ENCODE peak calls at places on chromosomes 4 and X, in six cellular contexts. F is upper lobe of right lung, W is OCI-LY7, O is tibial artery, U is left lung, A is lung. E is an unnamed sample. For H3K4me1, the result is how much of the 10 kb centered on the place peaks cover.

GRCh38 chrX:131704136-131704695 is 160.3 kb downstream of the OR13H1 start:
- DNase-seq in O (no peak), A (peak), F (no peak), W (no peak), U (no peak), E (peak)

GRCh38 chrX:69156638-69157037 is 8.6 kb downstream of the PJA1 start:
- DNase-seq in O (no peak), A (no peak), F (no peak), U (no peak), W (no peak), E (no peak)

GRCh38 chrX:19789376-19789775 is 98.0 kb downstream of the SH3KBP1 start:
- DNase-seq in A (no peak), U (no peak), W (no peak), O (no peak), F (no peak), E (no peak)

GRCh38 chrX:108584617-108585211 is 145.1 kb downstream of the COL4A5 start:
- DNase-seq in F (no peak), W (peak), A (no peak), O (no peak), U (no peak), E (no peak)

GRCh38 chr4:190121759-190122158 is 51.8 kb upstream of the DUX4 start:
- DNase-seq in F (peak), A (no peak), O (no peak), W (peak), U (peak), E (no peak)

GRCh38 chr4:98314791-98315565 is 53.8 kb downstream of the RAP1GDS1 start:
- DNase-seq in U (no peak), W (no peak), O (no peak), A (no peak), F (no peak), E (no peak)

GRCh38 chrX:153926594-153926862 is 464 bp upstream of the ARHGAP4 start:
- DNase-seq in A (no peak), F (no peak), O (no peak), W (no peak), U (no peak), E (no peak)

GRCh38 chr4:121900132-121900983 is 30.1 kb upstream of the BBS7 start:
- DNase-seq in F (no peak), O (no peak), A (peak), W (peak), U (no peak), E (no peak)

GRCh38 chrX:132023896-132024386 is 839 bp downstream of the STK26 start:
- DNase-seq in A (peak), U (peak), F (peak), O (no peak), W (peak), E (no peak)

GRCh38 chr4:140330311-140330900 is 43.0 kb upstream of the SCOC start:
- DNase-seq in W (peak), U (no peak), A (no peak), O (no peak), F (no peak), E (no peak)

GRCh38 chr4:6772223-6772928 is 10.2 kb upstream of the KIAA0232 start:
- DNase-seq in O (peak), W (no peak), U (no peak), F (no peak), A (no peak), E (no peak)

GRCh38 chr4:1359161-1359535 is 12.1 kb downstream of the UVSSA start:
- DNase-seq in U (peak), O (no peak), A (no peak), W (no peak), F (no peak), E (no peak)

GRCh38 chr4:41575665-41576064 is 37.7 kb downstream of the LIMCH1 start:
- DNase-seq in O (no peak), A (no peak), U (no peak), F (no peak), W (no peak), E (no peak)

GRCh38 chr4:41572414-41572986 is 34.5 kb downstream of the LIMCH1 start:
- DNase-seq in W (no peak), A (no peak), O (no peak), F (no peak), U (no peak), E (no peak)

GRCh38 chr4:41573458-41574129 is 35.6 kb downstream of the LIMCH1 start:
- DNase-seq in U (no peak), O (no peak), A (no peak), W (no peak), F (no peak), E (no peak)

GRCh38 chr4:41571422-41571821 is 33.5 kb downstream of the LIMCH1 start:
- DNase-seq in F (no peak), U (no peak), W (no peak), O (no peak), A (no peak), E (no peak)

DNA sequence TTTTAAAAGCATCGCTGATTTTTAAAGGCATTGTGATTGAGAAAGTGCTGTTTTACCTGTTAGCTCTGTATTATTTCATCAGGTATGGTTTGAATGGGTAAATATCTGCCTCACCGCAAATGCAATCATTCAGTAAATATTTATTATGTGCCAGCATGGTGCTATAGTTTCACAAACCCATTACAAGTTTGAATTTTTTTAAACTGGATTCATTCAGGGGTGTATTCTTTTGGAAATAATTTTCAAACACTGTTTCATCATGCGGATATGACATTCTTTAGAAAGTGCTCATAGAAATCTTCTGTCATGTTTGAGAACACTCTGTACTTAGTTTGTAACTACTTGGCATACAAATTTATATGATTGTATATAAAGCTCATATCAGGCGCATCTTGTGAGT is 37.2 kb downstream of the LIMCH1 start:
- DNase-seq in A (no peak), U (no peak), F (no peak), W (no peak), O (no peak), E (no peak)
- H3K4me1 ChIP-seq in A (under half), U (under half), F (under half), W (under half), O (half or more), E (under half)

DNA sequence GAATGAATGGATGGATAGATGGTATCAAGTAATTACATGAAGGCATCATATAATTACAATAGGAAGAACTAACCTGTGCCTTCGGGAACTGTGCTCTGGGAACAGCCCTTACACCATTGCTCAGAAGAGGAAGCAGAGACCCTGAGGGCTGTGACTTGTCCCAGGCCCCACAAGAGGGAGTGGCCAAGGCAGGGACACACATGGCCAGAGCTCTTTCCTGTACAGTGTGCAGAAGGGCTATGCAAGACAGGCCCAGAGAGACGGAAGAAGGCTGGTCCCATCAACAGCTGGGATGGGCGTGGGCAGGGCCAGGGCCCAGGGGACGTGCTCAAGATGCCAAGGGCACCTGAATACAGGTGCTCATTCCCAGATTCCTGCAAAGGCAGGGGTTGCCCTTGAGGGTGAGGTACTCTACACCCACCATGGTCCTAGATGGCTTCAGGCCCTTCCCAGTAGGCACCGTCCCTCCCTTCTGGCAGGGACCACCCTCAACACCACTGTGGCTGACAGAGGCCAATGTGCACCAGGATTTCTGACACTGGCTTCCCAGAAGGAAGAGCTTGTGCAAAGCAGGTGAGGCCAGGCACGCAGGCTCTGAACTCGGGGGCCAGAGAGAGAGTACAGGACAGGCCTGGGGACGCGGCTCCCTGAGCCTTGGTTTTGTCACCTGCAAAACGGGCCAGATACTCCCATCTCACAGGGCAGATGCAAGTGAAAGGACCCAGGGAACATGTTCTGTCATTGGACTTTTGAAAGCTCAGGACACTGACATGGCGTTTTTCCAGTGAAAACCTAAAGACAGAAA is 1.7 kb downstream of the EVC2 start:
- DNase-seq in W (no peak), A (no peak), O (no peak), U (no peak), F (no peak), E (no peak)
- H3K4me3 ChIP-seq in W (no peak), A (no peak), O (no peak), U (no peak), F (no peak), E (no peak)

DNA sequence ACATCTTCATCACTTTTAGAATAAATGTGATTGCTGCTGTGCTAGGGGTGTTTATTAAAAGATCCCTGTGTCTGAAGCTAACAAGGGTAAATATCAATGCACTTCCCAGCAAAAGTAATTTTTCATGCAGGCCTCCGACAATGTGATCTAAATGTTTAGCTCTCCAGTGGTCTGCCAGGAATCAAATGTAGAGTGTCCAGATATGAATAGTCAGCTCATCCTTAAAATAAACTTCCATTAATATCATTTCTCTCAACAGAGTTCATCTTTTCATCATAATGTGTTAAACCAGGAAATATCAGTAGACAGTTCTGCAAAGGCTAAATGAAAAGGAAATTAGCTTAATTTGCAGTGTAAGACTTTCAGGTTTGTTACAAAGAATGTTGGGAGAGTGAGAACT is 102.2 kb upstream of the EGFL6 start:
- DNase-seq in A (no peak), W (no peak), U (no peak), F (no peak), O (no peak), E (no peak)
- TF ChIP-seq CTCF in A (no peak), W (no peak), U (no peak), F (no peak), O (no peak), E (no peak)

GRCh38 chr4:101284546-101284945 is 62.8 kb downstream of the PPP3CA start:
- DNase-seq in A (no peak), W (no peak), O (no peak), U (no peak), F (no peak), E (no peak)
- H3K4me1 ChIP-seq in A (under half), W (under half), O (under half), U (half or more), F (half or more), E (under half)

DNA sequence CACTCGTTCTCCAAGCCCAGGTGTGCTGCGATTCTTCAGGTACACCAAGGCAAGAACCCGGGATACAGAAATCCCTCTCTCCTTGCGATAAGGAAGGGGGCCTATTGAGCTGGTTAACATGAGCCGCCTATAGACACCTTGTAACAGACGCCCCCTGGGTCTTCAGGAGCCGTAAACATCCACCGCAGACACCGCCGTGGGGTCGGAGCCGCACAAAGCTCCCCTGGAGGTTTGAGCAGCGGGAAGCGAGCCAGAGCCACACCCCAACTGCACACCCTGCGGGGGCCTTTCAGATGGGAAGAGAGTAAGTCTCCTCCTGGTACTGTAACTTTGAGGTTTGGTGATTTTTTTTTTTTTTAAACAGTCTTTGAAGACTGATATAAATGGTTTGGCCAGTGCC is 46.6 kb downstream of the ZFP42 start:
- DNase-seq in A (no peak), U (no peak), O (no peak), W (no peak), F (no peak), E (no peak)
- H3K4me3 ChIP-seq in A (no peak), U (no peak), O (no peak), W (no peak), F (no peak), E (no peak)

DNA sequence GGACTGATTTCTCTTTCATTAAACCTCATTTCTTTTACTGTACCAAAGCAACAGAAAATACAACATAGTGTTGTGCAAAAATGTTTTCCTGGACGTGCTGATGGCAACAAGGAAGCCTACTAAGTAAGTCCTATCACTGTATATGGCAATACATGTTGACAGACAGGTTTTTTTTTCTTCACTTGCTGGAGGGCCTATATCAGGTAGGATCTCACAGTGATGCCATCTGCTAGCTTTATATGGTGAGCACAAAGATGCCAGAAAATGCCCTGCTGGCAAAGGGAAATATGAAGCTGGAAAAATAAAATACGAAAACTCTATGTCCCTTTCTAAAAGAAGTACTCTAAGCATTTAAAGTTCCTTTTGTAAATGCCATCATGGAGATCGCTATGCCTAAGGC is 119.0 kb upstream of the PDLIM3 start:
- DNase-seq in W (no peak), U (no peak), O (no peak), F (no peak), A (no peak), E (no peak)
- TF ChIP-seq CTCF in W (no peak), U (no peak), O (no peak), F (no peak), A (no peak), E (no peak)

DNA sequence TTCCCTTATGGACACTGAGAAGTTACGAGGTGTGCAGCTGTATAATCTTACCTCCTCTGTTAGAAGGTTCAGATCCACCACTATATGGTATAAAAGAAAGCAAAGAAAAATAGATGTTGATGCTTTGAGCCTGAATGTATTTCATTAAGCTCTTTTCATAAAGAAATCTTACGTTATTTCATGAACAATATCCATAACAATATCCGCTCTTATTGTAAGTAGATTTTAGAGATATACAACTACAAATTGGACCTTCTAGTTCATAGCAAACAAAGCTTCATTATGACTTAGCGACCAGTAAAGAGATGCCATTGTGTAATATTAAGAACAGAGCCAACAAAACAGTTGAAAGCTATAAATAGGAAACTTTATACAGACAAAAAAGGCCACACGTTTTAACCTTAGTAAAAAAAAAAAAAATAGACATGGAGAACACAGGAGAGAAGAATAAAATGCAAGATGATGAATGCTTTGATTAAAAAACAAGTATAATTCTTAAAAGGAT is 203.6 kb downstream of the PDGFC start:
- DNase-seq in A (no peak), O (no peak), W (no peak), U (no peak), F (no peak), E (no peak)
- H3K4me1 ChIP-seq in A (under half), O (half or more), W (under half), U (under half), F (under half), E (under half)

E was measured in right atrium auricular region.